ENCODE peak calls at places on chromosomes 3 and 15, in six cellular contexts. G is fibroblast of lung; K is H9; M is CD8-positive, alpha-beta T cell; D is right cardiac atrium; F is CD4-positive, CD25-positive, alpha-beta regulatory T cell. W is an unnamed sample.

GRCh38 chr3:141261472-141262171 is 30.0 kb downstream of the PXYLP1 start:
- DNase-seq in F (peak; percentile 28), D (no peak), K (no peak), M (no peak), G (no peak), W (no peak)

GRCh38 chr15:74620636-74621545 is 5.3 kb downstream of the CLK3 start:
- DNase-seq in D (no peak), F (peak; percentile 87), K (peak; percentile 90), M (peak; percentile 78), G (peak; percentile 72), W (peak; percentile 60)

GRCh38 chr3:152941825-152942224 is 106.9 kb downstream of the P2RY1 start:
- DNase-seq in G (no peak), F (no peak), K (no peak), M (no peak), D (no peak), W (no peak)

GRCh38 chr3:36447063-36447462 is 66.8 kb downstream of the STAC start:
- DNase-seq in D (no peak), M (no peak), K (no peak), G (no peak), F (no peak), W (no peak)

GRCh38 chr3:67662733-67663132 is 8.3 kb upstream of the SUCLG2 start:
- DNase-seq in K (no peak), G (no peak), F (no peak), M (no peak), D (no peak), W (no peak)

GRCh38 chr3:33750216-33750558 is 32.1 kb upstream of the CLASP2 start:
- DNase-seq in F (no peak), G (no peak), K (no peak), M (no peak), D (no peak), W (no peak)

GRCh38 chr3:16266714-16267113 is 1.7 kb downstream of the OXNAD1 start:
- DNase-seq in K (no peak), D (no peak), M (no peak), G (no peak), F (no peak), W (no peak)

GRCh38 chr15:24858737-24859601 is 95.8 kb upstream of the SNRPN start:
- DNase-seq in F (no peak), G (peak; percentile 65), D (no peak), M (no peak), K (peak; percentile 76), W (no peak)

GRCh38 chr3:158845748-158846350 is 44.0 kb downstream of the MFSD1 start:
- DNase-seq in G (peak; percentile 19), M (no peak), K (no peak), F (peak; percentile 47), D (no peak), W (no peak)

GRCh38 chr15:63013052-63013808 is 29.3 kb upstream of the TPM1 start:
- DNase-seq in D (peak; percentile 64), M (no peak), G (peak; percentile 90), K (no peak), F (no peak), W (no peak)

DNA sequence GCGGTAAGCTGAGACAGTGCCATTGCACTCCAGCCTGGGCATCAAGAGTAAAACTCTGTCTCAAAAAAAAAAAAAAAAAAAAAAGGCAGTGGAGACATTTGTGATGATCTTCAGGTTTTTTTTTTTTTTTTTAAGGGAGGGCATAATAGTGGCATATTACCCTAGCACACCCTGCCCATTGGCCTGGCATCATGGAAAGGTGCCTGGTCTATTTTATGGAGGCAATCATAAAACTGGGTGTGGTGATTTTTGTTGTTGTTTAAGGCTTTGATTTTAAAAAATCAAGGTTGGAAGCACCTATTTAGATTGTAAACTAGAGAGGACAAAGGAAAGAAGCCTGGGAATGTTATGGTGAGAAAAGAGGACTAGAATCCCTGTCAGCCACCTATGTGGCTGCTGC is 6.0 kb downstream of the IQGAP1 start:
- DNase-seq in F (no peak), G (no peak), M (no peak), K (no peak), D (no peak), W (no peak)
- H3K27ac ChIP-seq in F (no peak overlapping the region), G (no peak overlapping the region), M (no peak overlapping the region), K (peak overlapping the region; percentile 29), D (no peak overlapping the region), W (no peak overlapping the region)

GRCh38 chr3:66438045-66438444 is 62.8 kb downstream of the LRIG1 start:
- DNase-seq in D (no peak), M (no peak), F (no peak), K (no peak), G (no peak), W (no peak)

GRCh38 chr3:66435988-66436387 is 64.8 kb downstream of the LRIG1 start:
- DNase-seq in M (no peak), D (no peak), K (no peak), G (no peak), F (no peak), W (no peak)

GRCh38 chr3:66439666-66440344 is 61.0 kb downstream of the LRIG1 start:
- DNase-seq in G (no peak), K (no peak), F (no peak), D (no peak), M (no peak), W (no peak)

GRCh38 chr3:66441124-66441523 is 59.7 kb downstream of the LRIG1 start:
- DNase-seq in G (peak; percentile 40), F (no peak), K (no peak), D (no peak), M (no peak), W (no peak)

DNA sequence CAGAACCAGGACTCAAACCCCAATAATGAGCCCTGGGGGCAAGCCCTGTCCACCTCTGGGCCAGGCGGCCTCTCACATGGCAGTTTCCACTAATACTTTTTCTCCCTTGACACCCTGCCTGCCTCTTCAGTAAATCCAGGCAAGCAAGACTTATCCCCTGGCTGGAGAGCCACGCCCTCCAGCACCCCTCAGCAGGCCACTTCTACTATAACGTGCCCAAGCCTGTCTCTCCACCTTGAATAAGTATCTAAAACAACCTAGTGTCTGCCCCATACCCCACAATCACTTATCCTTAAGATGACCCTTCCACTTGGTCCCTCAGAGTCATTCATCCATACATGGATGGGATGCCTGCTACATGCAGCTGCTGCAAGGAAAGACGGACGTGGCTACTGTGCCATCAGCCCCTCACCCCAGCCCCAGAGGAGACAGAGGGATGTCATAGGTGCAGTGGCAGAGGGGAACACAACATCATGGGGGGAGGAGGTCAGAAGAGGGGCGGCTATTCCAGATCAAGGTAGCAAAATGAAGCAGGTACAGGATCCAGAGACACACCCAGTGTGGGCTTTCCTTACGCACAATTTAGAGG is 63.4 kb downstream of the LRIG1 start:
- DNase-seq in M (no peak), D (no peak), F (no peak), G (no peak), K (no peak), W (no peak)
- H3K27ac ChIP-seq in M (no peak overlapping the region), D (no peak overlapping the region), F (no peak overlapping the region), G (no peak overlapping the region), K (no peak overlapping the region), W (no peak overlapping the region)

DNA sequence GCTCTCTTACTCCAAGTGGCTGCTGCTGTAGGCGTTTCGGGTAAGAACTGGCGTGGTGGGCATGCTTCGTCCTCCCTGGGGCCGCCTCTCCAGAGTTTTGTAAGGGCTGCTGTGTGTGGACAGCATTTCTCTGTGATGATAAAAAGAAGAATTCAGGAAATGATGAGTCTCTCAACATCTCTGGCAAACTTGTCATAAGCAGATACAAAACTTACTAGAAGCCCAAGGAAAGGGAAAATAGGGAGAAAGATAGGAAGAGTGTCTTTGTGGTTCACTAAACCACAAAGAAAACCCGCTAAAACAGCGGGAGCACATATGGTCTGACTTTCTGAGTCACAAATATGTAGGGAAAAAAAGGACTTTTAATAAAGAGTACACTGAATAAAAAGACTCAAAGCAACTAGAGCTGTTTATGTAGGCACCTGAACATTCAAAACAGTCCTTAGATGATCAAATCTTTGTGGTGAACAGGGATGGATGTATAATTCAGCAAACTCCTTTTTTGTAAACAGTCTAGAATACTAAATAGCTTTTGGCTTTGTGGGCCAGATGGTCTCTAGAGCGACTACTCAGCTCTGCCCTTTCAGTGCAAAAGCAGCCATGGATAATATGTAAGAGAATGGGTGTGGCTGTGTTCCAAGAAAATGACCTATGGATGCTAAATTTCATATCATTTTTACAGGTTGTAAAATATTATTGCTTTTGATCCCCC is 60.3 kb upstream of the LMOD3 start:
- DNase-seq in M (no peak), F (no peak), G (peak; percentile 55), K (no peak), D (no peak), W (no peak)
- H3K27ac ChIP-seq in M (no peak overlapping the region), F (no peak overlapping the region), G (peak overlapping the region; percentile 55), K (no peak overlapping the region), D (no peak overlapping the region), W (peak overlapping the region; percentile 90)

DNA sequence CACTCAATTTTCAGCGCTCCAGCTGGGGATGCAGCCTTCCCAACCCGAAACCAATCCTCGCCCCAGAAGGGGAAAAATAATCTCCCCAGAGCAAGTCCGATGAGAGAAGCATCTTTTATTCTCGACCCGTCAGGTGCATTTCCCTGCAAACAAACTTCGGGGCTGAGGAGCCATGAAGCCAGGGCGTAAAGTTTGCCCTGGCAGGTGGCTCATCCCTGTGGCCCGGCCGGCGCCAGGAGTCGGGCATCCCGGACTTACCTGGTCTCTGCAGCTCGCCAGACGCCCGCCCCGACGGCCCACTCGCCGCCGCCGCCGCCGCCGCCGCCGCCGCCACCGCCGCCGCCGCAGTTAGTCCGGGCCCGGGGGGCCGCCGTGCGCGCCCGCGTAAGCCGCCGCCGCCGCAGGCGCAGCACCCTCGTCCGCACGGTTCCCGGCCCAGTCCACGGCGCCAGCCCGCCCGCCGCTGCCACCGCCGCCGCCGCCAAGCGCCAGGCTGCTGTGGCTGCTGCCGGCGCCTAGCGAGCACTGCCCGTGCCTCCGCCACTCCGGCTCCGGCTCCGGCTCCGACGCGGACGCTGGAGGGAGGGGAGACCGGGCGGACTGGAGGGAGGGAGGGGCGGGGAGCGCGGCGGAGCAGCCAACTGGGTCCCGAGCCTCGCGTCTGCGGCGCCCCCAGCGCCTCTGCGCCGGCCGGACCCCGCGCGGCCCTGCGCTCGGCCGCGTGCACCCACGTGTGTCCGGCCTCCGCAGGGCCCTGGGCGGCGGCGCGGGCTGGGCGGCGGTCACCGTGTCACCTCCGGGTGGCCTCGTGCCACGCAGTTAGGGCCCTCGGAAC is at the start of gene CNTN3:
- DNase-seq in M (no peak), G (peak; percentile 37), K (peak; percentile 62), F (no peak), D (peak; percentile 56), W (peak; percentile 22)
- H3K27ac ChIP-seq in M (no peak within 1 kb of the TSS), G (no peak within 1 kb of the TSS), K (no peak within 1 kb of the TSS), F (no peak within 1 kb of the TSS), D (no peak within 1 kb of the TSS), W (no peak within 1 kb of the TSS)

GRCh38 chr3:100266531-100266930 is 5.7 kb downstream of the TBC1D23 start:
- DNase-seq in D (no peak), G (no peak), M (no peak), F (no peak), K (no peak), W (no peak)

GRCh38 chr3:100268156-100268555 is 7.4 kb downstream of the TBC1D23 start:
- DNase-seq in K (no peak), M (no peak), D (no peak), F (no peak), G (peak; percentile 42), W (no peak)

GRCh38 chr3:100269410-100270217 is 8.8 kb downstream of the TBC1D23 start:
- DNase-seq in F (no peak), G (peak; percentile 86), K (no peak), D (no peak), M (no peak), W (no peak)

GRCh38 chr3:100270218-100270588 is 9.4 kb downstream of the TBC1D23 start:
- DNase-seq in G (no peak), M (no peak), F (no peak), D (no peak), K (no peak), W (no peak)

DNA sequence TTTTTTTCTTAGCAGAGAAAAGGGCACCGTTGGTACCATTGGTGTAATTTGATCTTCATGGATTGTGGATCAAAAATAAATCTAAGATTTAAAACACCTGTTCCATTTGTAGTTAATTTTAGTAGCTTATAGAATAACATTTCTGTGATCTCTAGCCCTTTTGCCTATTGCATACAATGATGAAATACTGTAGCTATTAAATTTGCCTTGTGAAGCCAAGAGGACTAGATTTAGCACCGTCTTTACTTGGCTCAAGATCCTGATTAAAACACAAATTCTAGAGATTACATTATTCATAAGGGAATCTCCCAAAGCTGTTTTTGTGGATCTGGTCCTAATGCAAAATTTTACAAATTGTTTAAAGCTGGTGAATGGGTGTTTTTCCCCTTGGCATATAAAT is 8.2 kb downstream of the TBC1D23 start:
- DNase-seq in M (no peak), F (no peak), K (no peak), D (no peak), G (peak; percentile 80), W (no peak)
- H3K27ac ChIP-seq in M (no peak overlapping the region), F (no peak overlapping the region), K (no peak overlapping the region), D (no peak overlapping the region), G (peak overlapping the region; percentile 74), W (no peak overlapping the region)

W was measured in substantia nigra.